ENCODE peak calls at places on chromosomes 1 and 21, in six cellular contexts. S is B cell, A is GM04503, M is AG08396, D is NCI-H2081, R is astrocyte of the cerebellum. O is an unnamed sample.

GRCh38 chr1:151799179-151800022 is 5.8 kb downstream of the LINGO4 start:
- DNase-seq in S (no peak), A (no peak), M (no peak), D (no peak), R (no peak), O (no peak)

GRCh38 chr1:63968663-63969460 is 195.0 kb downstream of the ROR1 start:
- DNase-seq in S (no peak), A (peak), M (peak), D (no peak), R (no peak), O (peak)

GRCh38 chr1:155005076-155005971 is 2.7 kb downstream of the ZBTB7B start:
- DNase-seq in S (peak), A (no peak), M (no peak), D (no peak), R (no peak), O (peak)

GRCh38 chr21:38533887-38534286 is 35.6 kb upstream of the ERG start:
- DNase-seq in S (no peak), A (no peak), M (no peak), D (no peak), R (no peak), O (no peak)

GRCh38 chr1:167209044-167209443 is 11.6 kb upstream of the POU2F1 start:
- DNase-seq in S (no peak), A (no peak), M (no peak), D (no peak), R (no peak), O (no peak)

GRCh38 chr1:207284209-207284892 is 37.1 kb upstream of the CD55 start:
- DNase-seq in S (no peak), A (no peak), M (no peak), D (no peak), R (no peak), O (no peak)

GRCh38 chr1:27548136-27548853 is 55.6 kb downstream of the AHDC1 start:
- DNase-seq in S (no peak), A (no peak), M (no peak), D (no peak), R (no peak), O (no peak)

GRCh38 chr1:209542585-209542984 is 40.9 kb upstream of the CAMK1G start:
- DNase-seq in S (no peak), A (no peak), M (no peak), D (no peak), R (no peak), O (no peak)

GRCh38 chr1:156750191-156750931 is 1.1 kb downstream of the HDGF start:
- DNase-seq in S (no peak), A (no peak), M (no peak), D (peak), R (no peak), O (peak)

GRCh38 chr1:166032901-166033371 is 133.9 kb downstream of the FAM78B start:
- DNase-seq in S (no peak), A (no peak), M (no peak), D (peak), R (peak), O (peak)

GRCh38 chr1:172252296-172252695 is 168.2 kb upstream of the C1orf105 start:
- DNase-seq in S (no peak), A (no peak), M (no peak), D (no peak), R (no peak), O (no peak)

GRCh38 chr1:206471993-206472392 is 1.7 kb downstream of the IKBKE start:
- DNase-seq in S (no peak), A (no peak), M (no peak), D (no peak), R (no peak), O (no peak)

GRCh38 chr21:46035809-46036695 is 54.5 kb downstream of the COL6A1 start:
- DNase-seq in S (no peak), A (peak), M (peak), D (no peak), R (no peak), O (peak)

GRCh38 chr1:151047925-151048644 is 534 bp downstream of the C1orf56 start:
- DNase-seq in S (peak), A (peak), M (peak), D (peak), R (no peak), O (peak)

GRCh38 chr1:43488165-43488564 is 34.4 kb upstream of the HYI start:
- DNase-seq in S (no peak), A (no peak), M (no peak), D (no peak), R (no peak), O (no peak)

GRCh38 chr1:170326221-170326620 is 180.5 kb downstream of the NTMT2 start:
- DNase-seq in S (no peak), A (no peak), M (no peak), D (no peak), R (no peak), O (no peak)

GRCh38 chr1:221439008-221439733 is 302.7 kb downstream of the DUSP10 start:
- DNase-seq in S (peak), A (no peak), M (no peak), D (no peak), R (no peak), O (no peak)